ENCODE peak calls at places on chromosomes 12 and 14, in seven cellular contexts. R is CD8-positive, alpha-beta T cell; D is LoVo; Y is kidney glomerular epithelial cell; G is GM20000; Q is activated CD8-positive, alpha-beta memory T cell treated with anti-CD3 and anti-CD28 coated beads for 48 hours; B is lower leg skin. H is an unnamed sample.

GRCh38 chr14:51319181-51319597 is 79.1 kb downstream of the TMX1 start:
- DNase-seq in R (no peak), D (no peak), Y (peak; percentile 29), G (no peak), Q (no peak), B (no peak), H (no peak)

GRCh38 chr12:64085154-64085553 is 136.9 kb downstream of the KICS2 start:
- DNase-seq in R (no peak), D (no peak), Y (no peak), G (no peak), Q (no peak), B (no peak), H (no peak)

GRCh38 chr12:63862187-63863107 is 17.9 kb downstream of the SRGAP1 start:
- DNase-seq in R (no peak), D (peak; percentile 98), Y (peak; percentile 21), G (no peak), Q (no peak), B (no peak), H (no peak)

GRCh38 chr12:13049816-13050215 is 5.6 kb downstream of the FAM234B start:
- DNase-seq in R (no peak), D (no peak), Y (no peak), G (no peak), Q (no peak), B (no peak), H (peak; percentile 9)

GRCh38 chr14:66099451-66099850 is 386.7 kb upstream of the CCDC196 start:
- DNase-seq in R (no peak), D (no peak), Y (no peak), G (no peak), Q (no peak), B (no peak), H (no peak)

GRCh38 chr12:93662961-93663728 is 14.0 kb upstream of the CRADD start:
- DNase-seq in R (no peak), D (no peak), Y (no peak), G (no peak), Q (no peak), B (no peak), H (peak; percentile 40)

GRCh38 chr14:106844608-106845285 is 1318.4 kb downstream of the TMEM121 start:
- DNase-seq in R (peak; percentile 59), D (peak; percentile 79), Y (peak; percentile 48), G (peak; percentile 63), Q (peak; percentile 21), B (peak; percentile 94), H (no peak)

GRCh38 chr12:3680919-3681594 is 71.9 kb downstream of the CRACR2A start:
- DNase-seq in R (no peak), D (no peak), Y (no peak), G (no peak), Q (no peak), B (no peak), H (peak; percentile 3)

GRCh38 chr12:51171884-51172514 is 936 bp downstream of the TFCP2 start:
- DNase-seq in R (no peak), D (peak; percentile 15), Y (peak; percentile 35), G (peak; percentile 23), Q (no peak), B (no peak), H (peak; percentile 30)

GRCh38 chr12:69623970-69624369 is 13.3 kb upstream of the LRRC10 start:
- DNase-seq in R (no peak), D (no peak), Y (no peak), G (no peak), Q (no peak), B (peak; percentile 81), H (peak; percentile 31)

GRCh38 chr14:105470812-105471771 is 3.5 kb upstream of the CRIP2 start:
- DNase-seq in R (no peak), D (no peak), Y (no peak), G (no peak), Q (no peak), B (no peak), H (peak; percentile 18)

H was measured in amniotic epithelial cell.